ENCODE peak calls at places on chromosomes 11 and 22, in nine cellular contexts. R is fibroblast of lung; O is psoas muscle; P is HL-60; D is Peyer's patch; A is heart left ventricle; M is gastrocnemius medialis; Q is spleen; S is CD8-positive, alpha-beta T cell. J is an unnamed sample.

GRCh38 chr11:91880660-91881059 is 344.0 kb upstream of the FAT3 start:
- DNase-seq in R (no peak), A (no peak), M (no peak), O (no peak), D (no peak), P (no peak), S (no peak), Q (no peak), J (no peak)

GRCh38 chr11:34158661-34159060 is 53.2 kb downstream of the NAT10 start:
- DNase-seq in O (no peak), D (no peak), R (no peak), P (peak), A (no peak), S (no peak), M (no peak), Q (no peak), J (no peak)

GRCh38 chr11:12467610-12468009 is 90.2 kb downstream of the PARVA start:
- DNase-seq in P (no peak), A (no peak), S (no peak), D (no peak), Q (no peak), O (no peak), M (no peak), R (no peak), J (no peak)

GRCh38 chr11:108571001-108571400 is 22.6 kb downstream of the EXPH5 start:
- DNase-seq in D (no peak), P (no peak), Q (no peak), R (no peak), A (no peak), O (no peak), M (no peak), S (no peak), J (no peak)

GRCh38 chr11:76807206-76807875 is 24.2 kb downstream of the TSKU start:
- DNase-seq in A (peak), Q (peak), M (peak), O (peak), S (peak), R (peak), P (peak), D (peak), J (peak)

GRCh38 chr11:91796999-91797398 is 427.6 kb upstream of the FAT3 start:
- DNase-seq in Q (no peak), D (no peak), R (peak), A (no peak), S (no peak), P (no peak), O (no peak), M (no peak), J (no peak)

GRCh38 chr11:4748435-4748834 is 21.3 kb downstream of the OR51F1 start:
- DNase-seq in R (no peak), S (no peak), M (no peak), O (no peak), A (no peak), D (no peak), P (no peak), Q (no peak), J (no peak)

GRCh38 chr22:41619979-41620645 is 731 bp downstream of the DESI1 start:
- DNase-seq in P (peak), D (peak), O (peak), Q (peak), M (peak), S (peak), R (no peak), A (peak), J (peak)

GRCh38 chr11:130726234-130726559 is 190.1 kb downstream of the SNX19 start:
- DNase-seq in S (no peak), O (peak), D (no peak), A (peak), M (peak), P (no peak), R (peak), Q (no peak), J (no peak)

GRCh38 chr11:2182075-2182474 is 10.5 kb upstream of the TH start:
- DNase-seq in D (no peak), P (no peak), A (no peak), R (no peak), O (no peak), S (no peak), M (no peak), Q (no peak), J (no peak)

GRCh38 chr11:130314184-130314748 is 451 bp downstream of the ZBTB44 start:
- DNase-seq in R (peak), O (peak), M (peak), P (no peak), Q (peak), D (peak), S (peak), A (peak), J (peak)

GRCh38 chr22:35914665-35915476 is 113.8 kb downstream of the RBFOX2 start:
- DNase-seq in R (peak), S (no peak), D (peak), O (no peak), P (no peak), Q (no peak), M (peak), A (peak), J (no peak)

GRCh38 chr22:43811777-43812148 is 342 bp downstream of the EFCAB6 start:
- DNase-seq in Q (no peak), R (peak), M (no peak), O (no peak), A (no peak), P (no peak), D (no peak), S (no peak), J (no peak)

GRCh38 chr11:13429836-13430235 is 33.2 kb downstream of the BTBD10 start:
- DNase-seq in S (no peak), R (peak), D (no peak), P (no peak), A (no peak), Q (no peak), O (no peak), M (no peak), J (no peak)

GRCh38 chr11:86874314-86875056 is 74.1 kb downstream of the PRSS23 start:
- DNase-seq in A (no peak), D (no peak), M (no peak), Q (no peak), R (peak), O (no peak), S (no peak), P (no peak), J (no peak)

GRCh38 chr22:29813563-29813962 is 24.5 kb downstream of the ASCC2 start:
- DNase-seq in S (no peak), O (no peak), A (no peak), M (no peak), P (no peak), R (no peak), D (no peak), Q (no peak), J (no peak)

GRCh38 chr11:1994121-1994520 is 3.5 kb downstream of the H19 start:
- DNase-seq in P (no peak), D (no peak), S (no peak), O (no peak), A (no peak), M (no peak), R (no peak), Q (peak), J (no peak)

GRCh38 chr22:23713696-23714595 is 23.1 kb downstream of the RGL4 start:
- DNase-seq in R (no peak), M (no peak), P (no peak), Q (no peak), S (no peak), A (no peak), O (no peak), D (no peak), J (no peak)

GRCh38 chr22:27460596-27461347 is 340.8 kb downstream of the MN1 start:
- DNase-seq in A (no peak), M (peak), R (peak), P (no peak), Q (no peak), O (peak), D (peak), S (no peak), J (no peak)

GRCh38 chr11:41404109-41404508 is 55.3 kb downstream of the LRRC4C start:
- DNase-seq in A (no peak), Q (no peak), M (no peak), O (no peak), S (no peak), D (no peak), R (no peak), P (no peak), J (no peak)

GRCh38 chr11:103582351-103582909 is 454.0 kb upstream of the DDI1 start:
- DNase-seq in M (no peak), Q (no peak), R (no peak), S (no peak), D (no peak), O (no peak), P (no peak), A (no peak), J (no peak)

GRCh38 chr11:83538286-83538685 is 252.1 kb upstream of the CCDC90B start:
- DNase-seq in S (no peak), Q (no peak), O (no peak), D (no peak), A (no peak), R (no peak), P (no peak), M (no peak), J (no peak)

GRCh38 chr11:130136107-130136506 is 23.5 kb upstream of the ST14 start:
- DNase-seq in O (no peak), R (no peak), A (no peak), M (no peak), D (no peak), P (no peak), Q (no peak), S (no peak), J (no peak)

GRCh38 chr11:121246021-121246768 is 46.4 kb upstream of the SC5D start:
- DNase-seq in M (no peak), S (no peak), P (no peak), R (no peak), A (no peak), D (no peak), O (no peak), Q (no peak), J (no peak)

DNA sequence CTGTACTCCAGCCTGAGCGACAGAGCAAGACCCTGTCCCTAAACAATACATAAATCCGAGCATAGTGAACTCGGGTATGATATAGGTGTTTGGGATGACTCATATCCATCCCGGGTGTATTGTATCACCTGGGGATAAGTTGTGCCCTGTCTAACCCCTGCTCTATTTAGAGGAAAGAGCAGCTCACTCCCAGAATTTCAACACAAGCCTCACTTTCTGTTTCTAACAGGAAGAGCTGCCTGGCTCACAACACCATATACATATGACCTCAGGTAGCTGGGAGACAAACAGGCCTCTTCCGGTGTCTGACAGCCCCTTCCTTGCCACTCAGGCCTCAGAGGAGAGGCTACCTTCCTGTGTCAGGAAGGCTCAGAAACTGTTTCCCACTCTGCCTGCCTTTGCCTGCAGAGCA is 9.9 kb upstream of the MICALL1 start:
- DNase-seq in M (no peak), Q (peak), R (no peak), S (peak), A (peak), D (peak), P (peak), O (no peak), J (peak)
- H3K4me3 ChIP-seq in M (no peak), Q (no peak), R (no peak), S (peak), A (no peak), D (no peak), P (no peak), O (no peak), J (peak)

GRCh38 chr11:47152126-47152952 is 24.3 kb downstream of the ARFGAP2 start:
- DNase-seq in S (no peak), Q (no peak), A (no peak), M (no peak), D (no peak), O (no peak), P (no peak), R (no peak), J (no peak)
- H3K27ac ChIP-seq in S (no peak), Q (no peak), A (no peak), M (no peak), D (no peak), O (no peak), P (no peak), R (no peak), J (no peak)

DNA sequence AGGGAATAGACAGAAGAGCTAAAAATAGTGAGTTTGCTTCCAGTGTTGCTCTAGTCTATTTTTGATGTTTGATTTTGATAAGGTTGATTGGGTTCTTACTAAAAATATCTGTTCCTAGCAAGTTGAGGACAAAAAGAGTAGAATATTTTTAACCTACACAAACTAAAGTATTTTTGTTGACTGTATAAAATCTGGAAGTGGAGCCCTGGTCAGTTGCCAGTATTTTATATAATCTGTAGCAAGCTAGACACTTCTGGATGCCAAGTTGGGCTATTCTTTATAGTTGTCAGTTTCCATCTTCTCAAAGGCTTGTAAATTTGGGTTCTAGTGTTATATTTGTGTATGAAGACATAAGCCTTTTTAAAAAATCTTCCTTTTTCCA is 56.6 kb downstream of the HSD17B12 start:
- DNase-seq in P (no peak), R (no peak), D (no peak), O (no peak), A (no peak), M (no peak), Q (no peak), S (no peak), J (no peak)
- H3K4me3 ChIP-seq in P (no peak), R (no peak), D (no peak), O (peak), A (peak), M (no peak), Q (no peak), S (no peak), J (no peak)

GRCh38 chr11:71365626-71366025 is 82.6 kb downstream of the DHCR7 start:
- DNase-seq in A (no peak), R (no peak), S (no peak), P (no peak), D (no peak), Q (no peak), O (no peak), M (no peak), J (no peak)

GRCh38 chr11:71363721-71364120 is 84.5 kb downstream of the DHCR7 start:
- DNase-seq in S (no peak), Q (no peak), R (no peak), P (no peak), M (no peak), D (no peak), A (no peak), O (no peak), J (no peak)

GRCh38 chr11:71364176-71364671 is 84.0 kb downstream of the DHCR7 start:
- DNase-seq in A (no peak), R (no peak), D (no peak), S (no peak), Q (no peak), M (no peak), P (no peak), O (no peak), J (no peak)

GRCh38 chr11:71366076-71366475 is 82.1 kb downstream of the DHCR7 start:
- DNase-seq in P (no peak), A (no peak), O (no peak), S (no peak), R (no peak), Q (no peak), D (no peak), M (no peak), J (no peak)

DNA sequence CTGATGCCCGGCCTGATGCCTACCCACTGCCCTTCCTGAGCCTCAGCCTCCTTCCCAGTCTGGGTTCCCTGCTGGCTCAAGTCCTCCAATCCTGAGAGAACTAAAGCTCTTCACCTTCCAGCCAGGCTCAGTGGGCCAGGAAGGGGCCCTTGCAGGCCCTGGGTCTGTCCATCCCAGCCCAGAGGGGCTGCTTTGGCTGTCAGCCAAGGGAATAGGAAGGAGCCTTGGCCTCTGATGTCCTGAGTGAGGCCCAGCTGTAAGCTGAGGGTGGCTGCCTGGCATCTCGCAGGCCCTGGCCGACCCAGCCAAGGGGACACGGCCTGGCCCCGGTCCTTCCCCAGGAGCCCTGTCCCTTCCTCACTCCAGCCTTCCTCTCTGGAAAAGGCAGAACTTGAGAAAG is 83.4 kb downstream of the DHCR7 start:
- DNase-seq in Q (no peak), A (no peak), S (no peak), P (no peak), R (no peak), M (no peak), O (no peak), D (no peak), J (no peak)
- H3K27ac ChIP-seq in Q (no peak), A (no peak), S (no peak), P (no peak), R (no peak), M (no peak), O (no peak), D (no peak), J (no peak)

DNA sequence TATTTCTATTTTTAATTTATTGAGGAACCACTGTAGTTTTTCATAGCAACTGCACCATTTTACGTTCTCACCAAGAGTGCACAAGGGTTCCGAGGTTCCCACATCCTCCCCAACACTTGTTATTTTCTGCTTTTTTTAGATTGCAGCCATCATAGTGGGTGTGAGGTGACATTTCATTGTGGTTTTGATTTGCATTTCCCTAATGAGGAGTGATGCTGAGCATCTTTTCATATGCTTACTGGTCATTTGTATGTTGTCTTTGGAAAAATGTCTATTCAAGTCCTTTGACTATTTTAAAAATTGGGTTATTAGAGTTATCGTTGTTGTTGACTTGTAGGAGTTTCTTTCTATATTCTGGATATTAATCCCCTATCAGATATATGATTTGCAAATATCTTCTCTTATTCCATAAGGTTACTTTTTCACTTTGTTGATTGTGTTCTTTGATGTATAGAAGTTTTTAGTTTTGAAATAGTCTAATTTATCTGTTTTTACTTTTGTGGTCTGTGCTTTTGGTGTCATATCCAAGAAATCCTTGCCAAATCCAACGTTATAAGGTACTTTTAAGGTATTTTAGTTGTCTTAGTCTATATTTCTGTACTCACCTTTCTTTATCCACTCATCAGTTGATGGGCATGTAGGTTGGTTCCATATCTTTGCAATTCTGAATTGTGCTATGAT is 9.0 kb downstream of the NEAT1 start:
- DNase-seq in A (no peak), P (no peak), Q (no peak), O (no peak), M (no peak), R (peak), S (no peak), D (peak), J (no peak)
- H3K4me3 ChIP-seq in A (peak), P (no peak), Q (peak), O (peak), M (peak), R (peak), S (no peak), D (no peak), J (no peak)

DNA sequence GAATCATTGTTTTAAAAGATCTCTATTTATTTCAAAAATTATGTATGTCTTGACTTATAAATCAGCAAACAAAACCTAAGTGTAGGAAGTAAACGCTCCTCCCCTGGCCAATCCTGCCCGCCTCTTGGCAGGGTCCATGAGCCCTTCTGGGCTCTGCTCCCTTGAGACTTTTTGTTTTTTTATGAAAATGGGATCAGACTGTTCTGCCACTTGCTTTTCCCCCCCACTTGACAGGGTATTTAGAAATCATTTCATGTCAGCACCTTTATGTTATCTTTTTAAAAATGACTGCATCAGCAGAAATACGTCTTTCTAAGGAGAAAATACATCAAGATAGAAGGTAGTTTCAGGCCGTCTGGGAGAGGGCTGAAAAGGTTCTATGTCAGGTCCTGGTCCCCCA is 35.6 kb downstream of the FBLN1 start:
- DNase-seq in D (no peak), M (no peak), S (no peak), Q (no peak), A (no peak), O (no peak), P (no peak), R (no peak), J (no peak)
- H3K27ac ChIP-seq in D (peak), M (no peak), S (no peak), Q (no peak), A (peak), O (no peak), P (no peak), R (no peak), J (no peak)

GRCh38 chr11:57778318-57779037 is 16.9 kb downstream of the CTNND1 start:
- DNase-seq in Q (peak), O (peak), R (peak), A (peak), S (no peak), D (peak), M (peak), P (no peak), J (no peak)
- H3K4me3 ChIP-seq in Q (no peak), O (peak), R (peak), A (peak), S (no peak), D (peak), M (peak), P (no peak), J (no peak)

DNA sequence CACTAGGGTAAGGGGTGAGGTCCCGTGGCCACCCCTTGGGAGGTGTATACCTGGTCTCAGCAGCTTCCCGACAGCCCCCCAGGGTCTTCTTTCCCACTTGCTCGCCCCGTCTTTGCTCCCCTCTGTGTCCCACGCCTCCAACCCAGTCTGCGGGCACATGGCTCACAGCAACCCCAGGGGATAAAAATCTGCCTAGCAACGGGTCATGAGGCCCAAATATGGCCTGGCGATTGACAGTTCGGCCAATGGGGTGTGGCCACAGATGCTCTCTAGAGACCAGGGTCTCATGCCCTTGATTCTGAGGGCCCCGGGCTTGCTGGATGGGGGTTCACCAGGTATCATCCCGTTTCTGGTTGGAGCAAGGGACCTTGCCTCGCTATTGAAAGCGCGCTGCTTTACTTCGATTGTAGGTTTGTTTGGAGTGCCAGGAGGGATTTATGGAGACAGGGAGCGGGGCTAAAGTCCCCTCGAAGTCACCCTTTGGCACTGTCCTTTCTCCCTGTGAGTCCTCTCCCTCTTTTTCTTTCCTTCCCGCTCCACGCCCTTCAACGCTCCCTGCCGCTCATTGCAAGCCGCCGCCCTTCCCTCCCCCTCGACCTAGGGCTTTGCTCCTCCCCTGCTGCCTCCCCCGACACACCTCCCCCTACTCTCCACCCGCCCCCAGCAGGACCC is 41.4 kb downstream of the AHNAK start:
- DNase-seq in Q (no peak), D (peak), R (no peak), M (no peak), S (no peak), A (peak), O (no peak), P (no peak), J (no peak)
- H3K27ac ChIP-seq in Q (no peak), D (no peak), R (no peak), M (no peak), S (no peak), A (peak), O (no peak), P (no peak), J (no peak)

J was measured in CD8-positive, alpha-beta memory T cell.